ENCODE peak calls at places on chromosomes 7 and 10, in seven cellular contexts. W is T-helper 1 cell; G is GM23338; X is lower lobe of right lung; K is mesothelial cell of epicardium; Q is Right ventricle myocardium superior; M is activated CD4-positive, alpha-beta T cell treated with anti-CD3 and anti-CD28 coated beads, Interleukin-2, amount 10 ng/mL, durations not matched to agents 7 days and 5 days. L is an unnamed sample.

GRCh38 chr7:90835861-90836260 is 239.7 kb downstream of the CDK14 start:
- DNase-seq in W (no peak), G (no peak), X (no peak), K (no peak), Q (no peak), M (no peak), L (no peak)

GRCh38 chr7:133139350-133139749 is 57.5 kb upstream of the CHCHD3 start:
- DNase-seq in W (no peak), G (peak), X (no peak), K (no peak), Q (no peak), M (no peak), L (peak)

GRCh38 chr10:68560916-68561691 is 967 bp downstream of the TET1 start:
- DNase-seq in W (no peak), G (peak), X (no peak), K (peak), Q (no peak), M (no peak), L (no peak)

GRCh38 chr10:63798599-63799498 is 277.6 kb downstream of the REEP3 start:
- DNase-seq in W (no peak), G (peak), X (peak), K (no peak), Q (peak), M (no peak), L (no peak)

GRCh38 chr10:128156999-128157755 is 31.0 kb upstream of the MKI67 start:
- DNase-seq in W (no peak), G (no peak), X (no peak), K (no peak), Q (no peak), M (no peak), L (no peak)

GRCh38 chr7:151598045-151598444 is 78.3 kb upstream of the RHEB start:
- DNase-seq in W (no peak), G (no peak), X (no peak), K (no peak), Q (no peak), M (no peak), L (no peak)

GRCh38 chr10:89710748-89711147 is 9.4 kb downstream of the KIF20B start:
- DNase-seq in W (no peak), G (no peak), X (no peak), K (no peak), Q (no peak), M (no peak), L (no peak)

GRCh38 chr10:43823237-43823605 is 174.5 kb upstream of the ZNF32 start:
- DNase-seq in W (no peak), G (no peak), X (no peak), K (no peak), Q (no peak), M (no peak), L (no peak)

GRCh38 chr7:21568762-21569161 is 25.9 kb downstream of the DNAH11 start:
- DNase-seq in W (no peak), G (peak), X (no peak), K (no peak), Q (no peak), M (no peak), L (peak)

GRCh38 chr10:69492746-69493462 is 41.6 kb downstream of the TSPAN15 start:
- DNase-seq in W (no peak), G (no peak), X (no peak), K (no peak), Q (no peak), M (no peak), L (no peak)

GRCh38 chr7:99040104-99040958 is 103.6 kb downstream of the SMURF1 start:
- DNase-seq in W (peak), G (peak), X (peak), K (peak), Q (peak), M (peak), L (peak)

GRCh38 chr7:140005754-140006503 is 56.8 kb downstream of the PARP12 start:
- DNase-seq in W (no peak), G (peak), X (no peak), K (no peak), Q (peak), M (no peak), L (no peak)

GRCh38 chr10:126376956-126377355 is 11.3 kb downstream of the ADAM12 start:
- DNase-seq in W (no peak), G (no peak), X (no peak), K (no peak), Q (no peak), M (no peak), L (no peak)

GRCh38 chr7:47950714-47951113 is 2.4 kb upstream of the PKD1L1 start:
- DNase-seq in W (no peak), G (peak), X (no peak), K (no peak), Q (peak), M (no peak), L (no peak)

GRCh38 chr7:64463636-64464375 is 99.1 kb downstream of the ZNF680 start:
- DNase-seq in W (peak), G (no peak), X (peak), K (no peak), Q (peak), M (peak), L (no peak)

GRCh38 chr10:58515296-58515956 is 2.8 kb downstream of the BICC1 start:
- DNase-seq in W (no peak), G (no peak), X (no peak), K (no peak), Q (no peak), M (no peak), L (no peak)